ENCODE peak calls at places on chromosome 18, in seven cellular contexts. S is colonic mucosa; U is MM.1S; J is CD8-positive, alpha-beta T cell; I is cardiac muscle cell; P is A549; L is effector memory CD4-positive, alpha-beta T cell. Z is an unnamed sample.
A peak's percentile ranks its signal among the peaks of the same experiment; 100 is the strongest.

GRCh38 chr18:70332694-70333093 is 43.8 kb downstream of the SOCS6 start:
- DNase-seq in S (no peak), L (no peak), U (no peak), J (no peak), P (no peak), I (peak; percentile 16), Z (no peak)

GRCh38 chr18:23108496-23108895 is 26.8 kb upstream of the CABLES1 start:
- DNase-seq in P (no peak), L (no peak), U (no peak), J (no peak), I (peak; percentile 42), S (no peak), Z (no peak)

GRCh38 chr18:25726278-25726677 is 364.1 kb downstream of the SS18 start:
- DNase-seq in J (no peak), U (no peak), L (no peak), S (no peak), I (peak; percentile 11), P (no peak), Z (no peak)

GRCh38 chr18:40570615-40571014 is 1384.4 kb upstream of the PIK3C3 start:
- DNase-seq in L (no peak), U (no peak), P (no peak), S (no peak), I (no peak), J (no peak), Z (no peak)

GRCh38 chr18:28794459-28795245 is 617.7 kb upstream of the CDH2 start:
- DNase-seq in P (peak; percentile 5), S (no peak), L (no peak), U (no peak), J (no peak), I (peak; percentile 62), Z (no peak)

GRCh38 chr18:43888601-43889000 is 611.3 kb upstream of the SYT4 start:
- DNase-seq in P (no peak), U (no peak), S (no peak), I (peak; percentile 18), L (no peak), J (no peak), Z (no peak)

GRCh38 chr18:44921974-44922373 is 241.3 kb downstream of the SETBP1 start:
- DNase-seq in U (no peak), J (no peak), S (no peak), I (no peak), L (no peak), P (no peak), Z (no peak)

GRCh38 chr18:76421291-76422078 is 73.6 kb downstream of the ZNF516 start:
- DNase-seq in J (no peak), L (no peak), U (no peak), I (no peak), S (no peak), P (no peak), Z (no peak)

GRCh38 chr18:41938445-41938844 is 16.6 kb upstream of the PIK3C3 start:
- DNase-seq in J (no peak), L (no peak), P (peak; percentile 13), I (peak; percentile 79), U (no peak), S (no peak), Z (no peak)

GRCh38 chr18:79186649-79187048 is 117.5 kb downstream of the ATP9B start:
- DNase-seq in S (no peak), U (peak; percentile 61), P (no peak), L (no peak), I (no peak), J (no peak), Z (no peak)

GRCh38 chr18:44708451-44709083 is 27.9 kb downstream of the SETBP1 start:
- DNase-seq in S (no peak), J (no peak), U (no peak), I (no peak), L (no peak), P (no peak), Z (no peak)

GRCh38 chr18:12336887-12337286 is 28.8 kb downstream of the TUBB6 start:
- DNase-seq in P (no peak), I (no peak), L (no peak), S (no peak), J (no peak), U (peak; percentile 15), Z (no peak)

GRCh38 chr18:76844742-76845477 is 22.6 kb downstream of the ZNF236 start:
- DNase-seq in L (no peak), P (peak; percentile 71), S (no peak), I (no peak), U (no peak), J (no peak), Z (no peak)

GRCh38 chr18:55320399-55321255 is 267.4 kb downstream of the TCF4 start:
- DNase-seq in S (no peak), P (no peak), L (no peak), J (no peak), I (no peak), U (peak; percentile 54), Z (no peak)
- H3K27ac ChIP-seq in S (peak overlapping the region; percentile 80), P (no peak overlapping the region), L (no peak overlapping the region), J (no peak overlapping the region), I (no peak overlapping the region), U (peak overlapping the region; percentile 93), Z (peak overlapping the region; percentile 87)

GRCh38 chr18:48846423-48846932 is 104.3 kb downstream of the SMAD7 start:
- DNase-seq in J (no peak), U (no peak), L (no peak), S (no peak), P (no peak), I (no peak), Z (no peak)

GRCh38 chr18:48843162-48843561 is 107.6 kb downstream of the SMAD7 start:
- DNase-seq in I (no peak), J (no peak), S (no peak), P (no peak), U (no peak), L (no peak), Z (no peak)

GRCh38 chr18:48844271-48844670 is 106.5 kb downstream of the SMAD7 start:
- DNase-seq in J (no peak), L (no peak), U (no peak), S (no peak), P (no peak), I (no peak), Z (no peak)

GRCh38 chr18:48843596-48843995 is 107.2 kb downstream of the SMAD7 start:
- DNase-seq in I (no peak), L (no peak), J (no peak), P (no peak), U (no peak), S (no peak), Z (no peak)

GRCh38 chr18:48845174-48845573 is 105.6 kb downstream of the SMAD7 start:
- DNase-seq in S (no peak), U (no peak), I (no peak), P (no peak), L (no peak), J (no peak), Z (no peak)
- H3K27ac ChIP-seq in S (no peak overlapping the region), U (no peak overlapping the region), I (no peak overlapping the region), P (no peak overlapping the region), L (no peak overlapping the region), J (no peak overlapping the region), Z (no peak overlapping the region)

GRCh38 chr18:50283469-50284209 is 2.3 kb upstream of the MBD1 start:
- DNase-seq in S (no peak), I (no peak), U (no peak), J (no peak), P (no peak), L (no peak), Z (no peak)
- H3K27ac ChIP-seq in S (no peak overlapping the region), I (no peak overlapping the region), U (no peak overlapping the region), J (no peak overlapping the region), P (no peak overlapping the region), L (no peak overlapping the region), Z (no peak overlapping the region)

GRCh38 chr18:63272638-63273037 is 46.9 kb downstream of the BCL2 start:
- DNase-seq in P (no peak), U (no peak), L (no peak), J (no peak), S (no peak), I (no peak), Z (no peak)
- H3K27ac ChIP-seq in P (no peak overlapping the region), U (no peak overlapping the region), L (no peak overlapping the region), J (no peak overlapping the region), S (no peak overlapping the region), I (no peak overlapping the region), Z (no peak overlapping the region)

GRCh38 chr18:7565677-7566076 is 1.4 kb upstream of the PTPRM start:
- DNase-seq in I (no peak), S (no peak), L (no peak), U (no peak), J (no peak), P (no peak), Z (no peak)
- H3K27ac ChIP-seq in I (peak overlapping the region; percentile 93), S (no peak overlapping the region), L (no peak overlapping the region), U (no peak overlapping the region), J (no peak overlapping the region), P (peak overlapping the region; percentile 98), Z (peak overlapping the region; percentile 93)

GRCh38 chr18:35639296-35639695 is 57.8 kb downstream of the GALNT1 start:
- DNase-seq in L (no peak), S (no peak), U (no peak), P (no peak), J (no peak), I (no peak), Z (no peak)
- H3K27ac ChIP-seq in L (no peak overlapping the region), S (no peak overlapping the region), U (no peak overlapping the region), P (no peak overlapping the region), J (no peak overlapping the region), I (no peak overlapping the region), Z (no peak overlapping the region)

GRCh38 chr18:59455728-59456276 is 96.7 kb upstream of the LMAN1 start:
- DNase-seq in P (no peak), S (no peak), J (no peak), U (no peak), I (no peak), L (no peak), Z (no peak)
- H3K27ac ChIP-seq in P (no peak overlapping the region), S (no peak overlapping the region), J (no peak overlapping the region), U (no peak overlapping the region), I (no peak overlapping the region), L (no peak overlapping the region), Z (no peak overlapping the region)

DNA sequence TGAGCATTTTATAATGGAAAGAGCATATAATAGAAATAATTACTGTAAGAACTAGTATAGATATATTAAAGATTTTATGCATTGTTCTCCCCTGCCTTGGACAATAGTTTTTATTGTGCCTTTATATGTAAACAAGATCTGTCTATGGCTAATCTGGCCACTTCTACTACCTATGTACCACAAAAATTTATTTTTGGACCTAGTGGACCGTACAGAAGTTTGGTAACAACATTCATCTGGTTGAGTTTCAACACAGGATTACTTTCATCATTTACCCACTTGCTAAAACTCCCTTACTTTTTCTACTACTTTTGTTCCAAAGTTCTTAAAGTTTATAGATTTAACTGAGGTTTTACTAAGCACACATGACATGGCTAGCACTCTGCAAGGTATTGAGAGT is 13.2 kb upstream of the MYOM1 start:
- DNase-seq in J (no peak), I (no peak), P (no peak), U (no peak), L (no peak), S (no peak), Z (no peak)
- H3K27ac ChIP-seq in J (no peak overlapping the region), I (no peak overlapping the region), P (no peak overlapping the region), U (no peak overlapping the region), L (no peak overlapping the region), S (no peak overlapping the region), Z (no peak overlapping the region)